ENCODE peak calls at places on chromosomes 2 and 18, in four cellular contexts. J is ascending aorta, Y is AG04450, N is breast epithelium. X is an unnamed sample.

GRCh38 chr2:16280081-16280480 is 339.7 kb downstream of the MYCN start:
- DNase-seq in J (no peak), Y (no peak), N (no peak), X (no peak)

GRCh38 chr18:22412502-22412901 is 5.2 kb downstream of the CTAGE1 start:
- DNase-seq in J (no peak), Y (no peak), N (no peak), X (no peak)

GRCh38 chr2:17689010-17689409 is 64.6 kb downstream of the SMC6 start:
- DNase-seq in J (no peak), Y (no peak), N (no peak), X (no peak)

GRCh38 chr2:226424971-226425370 is 374.6 kb downstream of the IRS1 start:
- DNase-seq in J (no peak), Y (no peak), N (no peak), X (no peak)

GRCh38 chr18:30988440-30988839 is 54.1 kb downstream of the DSC3 start:
- DNase-seq in J (no peak), Y (no peak), N (no peak), X (no peak)

GRCh38 chr2:231929961-231930600 is 3.9 kb upstream of the NPPC start:
- DNase-seq in J (peak; percentile 40), Y (no peak), N (no peak), X (no peak)

GRCh38 chr2:156320491-156320896 is 12.0 kb downstream of the NR4A2 start:
- DNase-seq in J (peak; percentile 76), Y (no peak), N (no peak), X (peak; percentile 70)

GRCh38 chr2:240429872-240430491 is 5.5 kb upstream of the GPC1 start:
- DNase-seq in J (peak; percentile 54), Y (no peak), N (no peak), X (peak; percentile 8)

GRCh38 chr18:50644807-50645206 is 84.9 kb downstream of the MAPK4 start:
- DNase-seq in J (no peak), Y (no peak), N (no peak), X (no peak)

GRCh38 chr2:113686537-113686936 is 59.5 kb downstream of the RABL2A start:
- DNase-seq in J (no peak), Y (no peak), N (no peak), X (no peak)

GRCh38 chr2:31511376-31511775 is 69.4 kb downstream of the SRD5A2 start:
- DNase-seq in J (no peak), Y (no peak), N (no peak), X (no peak)

GRCh38 chr2:222862068-222862914 is 1.5 kb downstream of the ACSL3 start:
- DNase-seq in J (no peak), Y (no peak), N (no peak), X (no peak)

GRCh38 chr2:38600242-38600891 is 2.4 kb downstream of the HNRNPLL start:
- DNase-seq in J (no peak), Y (no peak), N (no peak), X (no peak)

GRCh38 chr2:215528555-215528954 is 92.7 kb upstream of the FN1 start:
- DNase-seq in J (peak; percentile 73), Y (peak; percentile 90), N (no peak), X (no peak)

GRCh38 chr2:227390468-227391256 is 2.9 kb upstream of the SCYGR1 start:
- DNase-seq in J (peak; percentile 39), Y (no peak), N (no peak), X (no peak)

GRCh38 chr2:190679813-190680591 is 31.1 kb downstream of the NAB1 start:
- DNase-seq in J (no peak), Y (no peak), N (peak; percentile 24), X (peak; percentile 38)

GRCh38 chr2:160941290-160941846 is 218.9 kb upstream of the TANK start:
- DNase-seq in J (no peak), Y (no peak), N (no peak), X (no peak)

GRCh38 chr2:8609357-8609804 is 72.5 kb upstream of the ID2 start:
- DNase-seq in J (peak; percentile 13), Y (no peak), N (no peak), X (no peak)

GRCh38 chr2:45273412-45274189 is 264.3 kb upstream of the SIX2 start:
- DNase-seq in J (no peak), Y (no peak), N (no peak), X (peak; percentile 39)

GRCh38 chr2:222655406-222655747 is 515 bp downstream of the FARSB start:
- DNase-seq in J (no peak), Y (no peak), N (no peak), X (no peak)

GRCh38 chr2:124327293-124327692 is 302.2 kb downstream of the CNTNAP5 start:
- DNase-seq in J (no peak), Y (no peak), N (no peak), X (no peak)

GRCh38 chr2:66507673-66508127 is 72.8 kb downstream of the MEIS1 start:
- DNase-seq in J (no peak), Y (no peak), N (no peak), X (no peak)

GRCh38 chr2:27888790-27889189 is 1.4 kb downstream of the RBKS start:
- DNase-seq in J (no peak), Y (no peak), N (no peak), X (no peak)

GRCh38 chr2:48313036-48313877 is 216.7 kb upstream of the STON1 start:
- DNase-seq in J (no peak), Y (no peak), N (no peak), X (no peak)

GRCh38 chr2:172339431-172340010 is 87.9 kb upstream of the ITGA6 start:
- DNase-seq in J (no peak), Y (no peak), N (no peak), X (no peak)

GRCh38 chr2:86147793-86148192 is 41.8 kb downstream of the PTCD3 start:
- DNase-seq in J (no peak), Y (no peak), N (no peak), X (no peak)

GRCh38 chr2:6845312-6845711 is 20.4 kb downstream of the CMPK2 start:
- DNase-seq in J (no peak), Y (no peak), N (no peak), X (no peak)
- H3K9me3 ChIP-seq in J (peaks cover 72% of the 10 kb centered on the region), Y (peaks cover 21% of the 10 kb centered on the region), N (peaks cover 99% of the 10 kb centered on the region), X (no peaks in the 10 kb centered on the region)

DNA sequence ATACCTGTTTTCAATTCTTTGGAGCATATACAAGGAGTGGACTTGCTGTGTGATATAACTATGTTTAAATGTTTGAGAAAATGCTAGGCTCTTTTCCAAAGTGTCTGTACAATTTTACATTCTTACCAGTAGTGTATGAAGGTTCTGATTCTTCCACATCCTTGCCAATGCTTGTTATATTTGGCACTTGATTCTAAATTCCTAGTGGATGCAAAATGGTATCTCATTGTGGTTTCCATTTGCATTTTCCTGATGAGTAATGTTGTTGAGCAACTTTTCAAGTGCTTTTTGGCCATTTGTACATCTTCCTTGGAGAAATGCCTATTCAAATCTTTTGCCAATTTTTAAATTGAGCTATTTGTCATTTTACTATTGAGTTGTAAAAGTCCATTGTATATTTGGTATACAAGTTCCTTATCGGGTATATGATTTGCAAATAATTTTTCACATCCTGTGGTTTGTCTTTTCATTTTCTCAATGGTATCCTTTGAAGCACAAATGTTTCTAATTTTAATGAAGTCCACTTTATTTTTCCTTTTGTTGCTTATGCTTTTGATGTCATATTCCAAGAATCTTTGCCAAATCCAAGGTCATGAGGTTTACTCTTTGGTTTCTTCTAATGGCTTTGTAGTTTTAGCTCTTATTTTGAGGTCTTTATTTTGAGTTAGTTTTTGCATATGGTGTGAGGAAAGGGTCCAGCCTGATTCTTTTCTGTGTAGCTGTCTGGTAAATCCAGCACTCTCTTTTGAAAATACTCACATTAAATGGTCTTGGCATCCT is 33.2 kb upstream of the CWC22 start:
- DNase-seq in J (no peak), Y (peak; percentile 86), N (no peak), X (no peak)
- TF ChIP-seq CTCF in J (no peak), Y (peak; percentile 51), N (no peak), X (no peak)

GRCh38 chr2:63553049-63553448 is 35.2 kb downstream of the WDPCP start:
- DNase-seq in J (no peak), Y (no peak), N (no peak), X (no peak)

GRCh38 chr2:63555299-63555698 is 33.0 kb downstream of the WDPCP start:
- DNase-seq in J (no peak), Y (no peak), N (no peak), X (peak; percentile 38)

GRCh38 chr2:63555931-63556330 is 32.3 kb downstream of the WDPCP start:
- DNase-seq in J (no peak), Y (no peak), N (no peak), X (no peak)
- H3K4me3 ChIP-seq in J (no peak overlapping the region), Y (no peak overlapping the region), N (no peak overlapping the region), X (no peak overlapping the region)

DNA sequence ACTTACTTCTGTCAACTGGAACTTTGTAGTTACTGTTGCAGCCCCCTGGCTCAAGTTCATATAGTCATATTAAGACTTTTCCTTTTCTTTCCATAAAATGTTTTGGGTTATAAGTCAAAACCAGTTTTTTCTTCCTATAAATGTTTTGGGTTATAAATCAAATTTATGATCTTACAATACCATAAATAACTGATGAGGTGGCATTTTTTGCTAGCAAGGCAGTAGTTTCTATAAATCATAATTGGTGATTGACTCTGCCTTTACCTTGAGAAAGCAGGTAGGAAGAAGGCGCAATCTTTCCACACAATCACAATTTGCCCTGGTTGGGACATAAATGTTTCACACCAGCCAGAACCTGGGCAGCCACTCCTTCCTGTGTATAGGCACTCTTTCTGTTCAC is 5.1 kb upstream of the DYTN start:
- DNase-seq in J (no peak), Y (no peak), N (no peak), X (no peak)
- H3K9me3 ChIP-seq in J (no peaks in the 10 kb centered on the region), Y (no peaks in the 10 kb centered on the region), N (no peaks in the 10 kb centered on the region), X (no peaks in the 10 kb centered on the region)

DNA sequence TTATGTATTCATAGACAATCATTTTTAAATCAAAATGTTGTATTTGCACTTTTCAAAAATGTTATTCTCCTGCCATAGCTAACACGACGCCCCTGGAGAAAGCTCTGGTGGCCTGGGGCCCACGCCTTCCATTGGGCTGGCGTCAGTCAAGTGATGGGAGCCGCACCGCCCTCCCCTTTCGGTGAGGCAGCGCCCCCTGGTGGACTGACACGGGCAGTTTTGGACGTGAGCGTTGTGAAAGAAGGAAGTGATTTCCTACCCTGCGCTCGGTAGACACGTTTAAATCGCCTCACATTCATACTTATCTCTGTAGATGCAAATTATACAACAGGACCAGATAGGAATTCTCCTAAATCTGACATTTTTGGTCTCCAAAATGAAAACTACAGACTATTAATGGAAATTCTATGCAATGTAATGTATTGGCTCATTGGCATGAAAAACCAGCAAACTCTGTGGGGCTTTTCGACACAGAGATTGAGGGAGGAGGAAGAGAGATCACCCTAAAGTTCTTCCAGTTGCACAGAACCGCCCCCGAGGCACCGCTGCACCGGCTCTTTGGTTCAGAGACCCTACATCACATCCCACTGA is 326.2 kb upstream of the SOX11 start:
- DNase-seq in J (no peak), Y (no peak), N (peak; percentile 26), X (peak; percentile 38)
- TF ChIP-seq CTCF in J (no peak), Y (peak; percentile 64), N (peak; percentile 27), X (peak; percentile 85)

X was measured in pancreas.